ENCODE peak calls at places on chromosomes 13 and 19, in six cellular contexts. X, H, Z, A, J and B are unnamed samples.

GRCh38 chr13:113616281-113616906 is 31.8 kb downstream of the TFDP1 start:
- DNase-seq in X (peak; percentile 43), H (no peak), Z (peak; percentile 87), A (no peak), J (peak; percentile 24), B (no peak)

GRCh38 chr13:51632643-51633357 is 48.5 kb downstream of the WDFY2 start:
- DNase-seq in X (no peak), H (peak; percentile 54), Z (no peak), A (no peak), J (peak; percentile 31), B (peak; percentile 49)

GRCh38 chr19:12513531-12514061 is 29.0 kb upstream of the ZNF709 start:
- DNase-seq in X (no peak), H (no peak), Z (no peak), A (peak; percentile 21), J (no peak), B (no peak)

GRCh38 chr19:46841458-46842083 is 9.1 kb downstream of the AP2S1 start:
- DNase-seq in X (peak; percentile 52), H (no peak), Z (peak; percentile 72), A (no peak), J (peak; percentile 74), B (no peak)

GRCh38 chr19:55284405-55285058 is 735 bp downstream of the BRSK1 start:
- DNase-seq in X (no peak), H (no peak), Z (no peak), A (no peak), J (no peak), B (peak; percentile 48)

GRCh38 chr13:109314101-109314500 is 472.3 kb downstream of the IRS2 start:
- DNase-seq in X (no peak), H (no peak), Z (no peak), A (no peak), J (peak; percentile 92), B (no peak)

GRCh38 chr13:109439813-109440212 is 346.6 kb downstream of the IRS2 start:
- DNase-seq in X (no peak), H (no peak), Z (no peak), A (no peak), J (no peak), B (no peak)

GRCh38 chr13:40640845-40641458 is 25.5 kb downstream of the FOXO1 start:
- DNase-seq in X (no peak), H (no peak), Z (no peak), A (no peak), J (no peak), B (no peak)

GRCh38 chr13:99228737-99229691 is 28.4 kb downstream of the UBAC2 start:
- DNase-seq in X (peak; percentile 87), H (no peak), Z (peak; percentile 87), A (no peak), J (peak; percentile 44), B (no peak)

GRCh38 chr13:94298346-94298745 is 181.1 kb downstream of the DCT start:
- DNase-seq in X (no peak), H (no peak), Z (no peak), A (no peak), J (no peak), B (peak; percentile 74)

GRCh38 chr13:103757361-103757760 is 691.1 kb upstream of the SLC10A2 start:
- DNase-seq in X (no peak), H (no peak), Z (no peak), A (no peak), J (no peak), B (no peak)

GRCh38 chr19:38559428-38560401 is 58.0 kb downstream of the MAP4K1 start:
- DNase-seq in X (no peak), H (no peak), Z (no peak), A (no peak), J (no peak), B (no peak)

GRCh38 chr13:110524484-110525254 is 36.9 kb downstream of the RAB20 start:
- DNase-seq in X (no peak), H (no peak), Z (no peak), A (no peak), J (no peak), B (no peak)

GRCh38 chr19:42074513-42075363 is 1.2 kb upstream of the ZNF574 start:
- DNase-seq in X (no peak), H (no peak), Z (no peak), A (no peak), J (no peak), B (no peak)

GRCh38 chr19:33866696-33867095 is 70.0 kb downstream of the KCTD15 start:
- DNase-seq in X (no peak), H (no peak), Z (no peak), A (no peak), J (no peak), B (no peak)

GRCh38 chr13:58979851-58980250 is 1183.9 kb downstream of the DIAPH3 start:
- DNase-seq in X (no peak), H (no peak), Z (no peak), A (no peak), J (no peak), B (no peak)

GRCh38 chr13:106521101-106521799 is 14.2 kb downstream of the EFNB2 start:
- DNase-seq in X (no peak), H (no peak), Z (no peak), A (no peak), J (peak; percentile 51), B (no peak)

GRCh38 chr13:60348097-60348496 is 48.9 kb upstream of the TDRD3 start:
- DNase-seq in X (no peak), H (no peak), Z (no peak), A (no peak), J (no peak), B (no peak)

GRCh38 chr19:51368366-51369282 is at the start of gene CLDND2:
- DNase-seq in X (no peak), H (no peak), Z (no peak), A (no peak), J (no peak), B (peak; percentile 36)

GRCh38 chr19:16015805-16016173 is 60.5 kb upstream of the TPM4 start:
- DNase-seq in X (no peak), H (no peak), Z (no peak), A (no peak), J (no peak), B (no peak)

GRCh38 chr19:47511681-47512080 is 3.2 kb downstream of the NAPA start:
- DNase-seq in X (peak; percentile 61), H (no peak), Z (peak; percentile 33), A (no peak), J (peak; percentile 4), B (no peak)

GRCh38 chr19:37963190-37963947 is 56.4 kb downstream of the SIPA1L3 start:
- DNase-seq in X (peak; percentile 47), H (no peak), Z (peak; percentile 43), A (no peak), J (no peak), B (no peak)

GRCh38 chr19:58059003-58059671 is at the start of gene ZNF135:
- DNase-seq in X (peak; percentile 50), H (peak; percentile 80), Z (peak; percentile 66), A (peak; percentile 64), J (peak; percentile 54), B (peak; percentile 96)

GRCh38 chr19:55255618-55256423 is 3.0 kb downstream of the PPP6R1 start:
- DNase-seq in X (peak; percentile 60), H (no peak), Z (peak; percentile 48), A (no peak), J (peak; percentile 18), B (no peak)

GRCh38 chr13:22001336-22001735 is 330.5 kb downstream of the FGF9 start:
- DNase-seq in X (no peak), H (no peak), Z (no peak), A (no peak), J (no peak), B (no peak)

GRCh38 chr19:10625003-10625761 is at the start of gene SLC44A2:
- DNase-seq in X (peak; percentile 35), H (peak; percentile 66), Z (peak; percentile 58), A (no peak), J (peak; percentile 91), B (peak; percentile 82)
- H3K4ac ChIP-seq in X (peak within 1 kb of the TSS; percentile 97), H (peak within 1 kb of the TSS; percentile 53), Z (peak within 1 kb of the TSS; percentile 85), A (peak within 1 kb of the TSS; percentile 91), J (peak within 1 kb of the TSS; percentile 100), B (peak within 1 kb of the TSS; percentile 11)

DNA sequence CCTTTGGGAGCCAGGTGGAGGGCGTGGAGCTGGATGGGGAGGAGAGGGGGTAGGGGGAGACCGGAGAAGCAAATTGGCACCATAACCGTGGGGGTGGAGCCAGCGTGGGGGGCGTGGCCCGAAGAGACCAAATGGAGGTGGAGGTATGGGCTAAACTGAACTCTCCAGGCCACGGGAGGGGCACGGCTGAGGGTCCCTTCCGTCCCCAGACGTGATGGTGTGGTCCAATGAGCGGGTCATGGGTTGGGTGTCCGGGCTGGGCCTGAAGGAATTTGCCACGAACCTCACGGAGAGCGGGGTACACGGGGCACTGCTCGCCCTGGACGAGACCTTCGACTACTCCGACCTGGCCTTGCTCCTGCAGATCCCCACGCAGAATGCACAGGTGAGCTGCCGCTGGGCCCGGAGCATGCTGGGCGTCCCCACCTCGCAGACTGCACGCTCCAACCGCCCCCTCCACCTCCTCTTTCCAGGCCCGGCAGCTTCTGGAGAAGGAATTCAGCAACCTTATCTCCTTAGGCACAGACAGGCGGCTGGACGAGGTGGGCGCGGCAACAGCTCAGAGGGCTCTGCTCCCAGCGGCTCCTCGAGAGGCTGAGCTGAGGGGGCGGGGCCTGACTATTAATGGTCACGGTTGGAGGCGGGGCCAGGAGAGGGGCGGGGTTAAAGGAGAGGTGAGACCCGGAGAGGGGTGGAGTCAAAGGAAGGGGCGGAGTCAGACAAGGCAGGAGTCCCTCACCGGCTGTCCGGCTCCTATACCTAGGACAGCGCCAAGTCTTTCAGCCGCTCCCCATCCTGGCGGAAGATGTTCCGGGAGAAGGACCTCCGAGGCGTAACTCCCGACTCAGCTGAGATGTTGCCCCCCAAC is 6.2 kb downstream of the HRC start:
- DNase-seq in X (peak; percentile 86), H (peak; percentile 99), Z (peak; percentile 95), A (no peak), J (peak; percentile 96), B (peak; percentile 99)
- H3K4me3 ChIP-seq in X (peak overlapping the region; percentile 53), H (peak overlapping the region; percentile 81), Z (peak overlapping the region; percentile 65), A (peak overlapping the region; percentile 97), J (peak overlapping the region; percentile 74), B (peak overlapping the region; percentile 77)

GRCh38 chr19:572891-573825 is 762 bp downstream of the BSG start:
- DNase-seq in X (peak; percentile 56), H (no peak), Z (peak; percentile 70), A (no peak), J (peak; percentile 49), B (peak; percentile 74)
- H3K4ac ChIP-seq in X (peak overlapping the region; percentile 71), H (peak overlapping the region; percentile 76), Z (peak overlapping the region; percentile 98), A (peak overlapping the region; percentile 28), J (peak overlapping the region; percentile 65), B (peak overlapping the region; percentile 81)

GRCh38 chr19:35776102-35776788 is 881 bp downstream of the ARHGAP33 start:
- DNase-seq in X (no peak), H (no peak), Z (no peak), A (no peak), J (no peak), B (no peak)

GRCh38 chr19:35775298-35776101 is at the start of gene ARHGAP33:
- DNase-seq in X (peak; percentile 92), H (peak; percentile 98), Z (peak; percentile 97), A (peak; percentile 87), J (peak; percentile 100), B (peak; percentile 97)

GRCh38 chr19:35773020-35773809 is 2.1 kb upstream of the ARHGAP33 start:
- DNase-seq in X (peak; percentile 23), H (no peak), Z (peak; percentile 46), A (no peak), J (no peak), B (no peak)

GRCh38 chr19:35774274-35775045 is 904 bp upstream of the ARHGAP33 start:
- DNase-seq in X (no peak), H (no peak), Z (no peak), A (no peak), J (peak; percentile 56), B (no peak)

DNA sequence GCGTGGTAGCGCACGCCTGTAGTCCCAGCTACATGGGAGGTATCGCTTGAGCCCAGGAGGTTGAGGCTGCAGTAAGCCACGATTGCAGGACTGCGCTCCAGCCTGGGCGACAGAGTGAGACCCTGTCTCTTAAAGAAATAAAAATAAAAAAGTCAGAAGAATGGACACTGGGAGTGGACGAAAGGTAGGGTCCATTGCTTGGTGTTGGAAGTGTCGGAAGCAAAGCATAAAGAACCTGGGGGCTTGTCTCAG is 392 bp upstream of the ARHGAP33 start:
- DNase-seq in X (no peak), H (no peak), Z (no peak), A (no peak), J (no peak), B (no peak)
- H3K4me3 ChIP-seq in X (no peak overlapping the region), H (peak overlapping the region; percentile 66), Z (no peak overlapping the region), A (no peak overlapping the region), J (no peak overlapping the region), B (no peak overlapping the region)